ENCODE peak calls at places on chromosomes 12 and 14, in five cellular contexts. One of them, this sample, is unnamed.

GRCh38 chr12:98424726-98425401 is 90.5 kb upstream of the TMPO start:
- DNase-seq in neuronal stem cell: peak; percentile 37
- DNase-seq in esophagus squamous epithelium: no peak
- DNase-seq in stomach: peak; percentile 64
- DNase-seq in H7: peak; percentile 64
- DNase-seq in this sample: peak; percentile 71

GRCh38 chr12:20376984-20377383 is 8.6 kb downstream of the PDE3A start:
- DNase-seq in neuronal stem cell: no peak
- DNase-seq in esophagus squamous epithelium: no peak
- DNase-seq in stomach: no peak
- DNase-seq in H7: no peak
- DNase-seq in this sample: no peak

GRCh38 chr14:32258574-32258973 is 55.5 kb upstream of the RNU6-8 start:
- DNase-seq in neuronal stem cell: no peak
- DNase-seq in esophagus squamous epithelium: no peak
- DNase-seq in stomach: no peak
- DNase-seq in H7: no peak
- DNase-seq in this sample: no peak

GRCh38 chr12:93943766-93944165 is 204.6 kb upstream of the PLXNC1 start:
- DNase-seq in neuronal stem cell: no peak
- DNase-seq in esophagus squamous epithelium: no peak
- DNase-seq in stomach: no peak
- DNase-seq in H7: no peak
- DNase-seq in this sample: no peak

GRCh38 chr14:98501335-98501734 is 770.7 kb downstream of the BCL11B start:
- DNase-seq in neuronal stem cell: no peak
- DNase-seq in esophagus squamous epithelium: no peak
- DNase-seq in stomach: no peak
- DNase-seq in H7: no peak
- DNase-seq in this sample: no peak

GRCh38 chr12:75578546-75578945 is 67.1 kb upstream of the KRR1 start:
- DNase-seq in neuronal stem cell: no peak
- DNase-seq in esophagus squamous epithelium: no peak
- DNase-seq in stomach: no peak
- DNase-seq in H7: no peak
- DNase-seq in this sample: no peak

GRCh38 chr12:112686373-112686772 is 105.2 kb upstream of the RPH3A start:
- DNase-seq in neuronal stem cell: no peak
- DNase-seq in esophagus squamous epithelium: no peak
- DNase-seq in stomach: no peak
- DNase-seq in H7: no peak
- DNase-seq in this sample: no peak

GRCh38 chr14:68747366-68747765 is 45.5 kb downstream of the ZFP36L1 start:
- DNase-seq in neuronal stem cell: no peak
- DNase-seq in esophagus squamous epithelium: no peak
- DNase-seq in stomach: no peak
- DNase-seq in H7: no peak
- DNase-seq in this sample: no peak

GRCh38 chr12:124488520-124488919 is 78.9 kb downstream of the NCOR2 start:
- DNase-seq in neuronal stem cell: no peak
- DNase-seq in esophagus squamous epithelium: no peak
- DNase-seq in stomach: no peak
- DNase-seq in H7: no peak
- DNase-seq in this sample: no peak

GRCh38 chr12:69821441-69822204 is 3.4 kb upstream of the MYRFL start:
- DNase-seq in neuronal stem cell: no peak
- DNase-seq in esophagus squamous epithelium: no peak
- DNase-seq in stomach: no peak
- DNase-seq in H7: no peak
- DNase-seq in this sample: no peak

GRCh38 chr12:103962493-103962892 is 3.2 kb upstream of the TDG start:
- DNase-seq in neuronal stem cell: no peak
- DNase-seq in esophagus squamous epithelium: no peak
- DNase-seq in stomach: no peak
- DNase-seq in H7: no peak
- DNase-seq in this sample: no peak

GRCh38 chr12:48159976-48160525 is 2.7 kb upstream of the ASB8 start:
- DNase-seq in neuronal stem cell: no peak
- DNase-seq in esophagus squamous epithelium: no peak
- DNase-seq in stomach: no peak
- DNase-seq in H7: no peak
- DNase-seq in this sample: no peak

GRCh38 chr14:85074955-85075354 is 455.0 kb upstream of the FLRT2 start:
- DNase-seq in neuronal stem cell: no peak
- DNase-seq in esophagus squamous epithelium: no peak
- DNase-seq in stomach: no peak
- DNase-seq in H7: no peak
- DNase-seq in this sample: no peak

GRCh38 chr14:55136241-55136640 is 7.2 kb downstream of the LGALS3 start:
- DNase-seq in neuronal stem cell: no peak
- DNase-seq in esophagus squamous epithelium: no peak
- DNase-seq in stomach: no peak
- DNase-seq in H7: no peak
- DNase-seq in this sample: no peak

GRCh38 chr14:57408037-57408436 is 17.7 kb downstream of the NAA30 start:
- DNase-seq in neuronal stem cell: no peak
- DNase-seq in esophagus squamous epithelium: no peak
- DNase-seq in stomach: no peak
- DNase-seq in H7: no peak
- DNase-seq in this sample: no peak

GRCh38 chr14:34344318-34344717 is 117.7 kb downstream of the SPTSSA start:
- DNase-seq in neuronal stem cell: no peak
- DNase-seq in esophagus squamous epithelium: no peak
- DNase-seq in stomach: no peak
- DNase-seq in H7: no peak
- DNase-seq in this sample: no peak

GRCh38 chr12:4228122-4228580 is 45.4 kb upstream of the CCND2 start:
- DNase-seq in neuronal stem cell: no peak
- DNase-seq in esophagus squamous epithelium: no peak
- DNase-seq in stomach: no peak
- DNase-seq in H7: peak; percentile 67
- DNase-seq in this sample: no peak

GRCh38 chr14:50714452-50715073 is 46.5 kb upstream of the SAV1 start:
- DNase-seq in neuronal stem cell: no peak
- DNase-seq in esophagus squamous epithelium: no peak
- DNase-seq in stomach: no peak
- DNase-seq in H7: peak; percentile 40
- DNase-seq in this sample: no peak

GRCh38 chr12:122985590-122986257 is 5.2 kb downstream of the ARL6IP4 start:
- DNase-seq in neuronal stem cell: no peak
- DNase-seq in esophagus squamous epithelium: no peak
- DNase-seq in stomach: no peak
- DNase-seq in H7: peak; percentile 71
- DNase-seq in this sample: no peak

GRCh38 chr14:69315302-69315701 is 55.3 kb downstream of the GALNT16 start:
- DNase-seq in neuronal stem cell: no peak
- DNase-seq in esophagus squamous epithelium: no peak
- DNase-seq in stomach: no peak
- DNase-seq in H7: no peak
- DNase-seq in this sample: peak; percentile 46

GRCh38 chr12:53052419-53053222 is 2.8 kb downstream of the TNS2 start:
- DNase-seq in neuronal stem cell: no peak
- DNase-seq in esophagus squamous epithelium: no peak
- DNase-seq in stomach: peak; percentile 92
- DNase-seq in H7: peak; percentile 22
- DNase-seq in this sample: peak; percentile 94

GRCh38 chr14:75427482-75428229 is at the start of gene JDP2:
- DNase-seq in neuronal stem cell: peak; percentile 71
- DNase-seq in esophagus squamous epithelium: no peak
- DNase-seq in stomach: peak; percentile 92
- DNase-seq in H7: peak; percentile 95
- DNase-seq in this sample: peak; percentile 98

GRCh38 chr12:120738252-120739030 is 12.8 kb downstream of the ACADS start:
- DNase-seq in neuronal stem cell: no peak
- DNase-seq in esophagus squamous epithelium: no peak
- DNase-seq in stomach: no peak
- DNase-seq in H7: no peak
- DNase-seq in this sample: no peak

GRCh38 chr12:111330800-111331752 is 37.8 kb downstream of the PHETA1 start:
- DNase-seq in neuronal stem cell: no peak
- DNase-seq in esophagus squamous epithelium: no peak
- DNase-seq in stomach: no peak
- DNase-seq in H7: peak; percentile 77
- DNase-seq in this sample: no peak

GRCh38 chr14:94412671-94413638 is 24.6 kb upstream of the SERPINA1 start:
- DNase-seq in neuronal stem cell: no peak
- DNase-seq in esophagus squamous epithelium: no peak
- DNase-seq in stomach: peak; percentile 49
- DNase-seq in H7: peak; percentile 16
- DNase-seq in this sample: no peak
- H3K4me3 ChIP-seq in neuronal stem cell: no peak overlapping the region
- H3K4me3 ChIP-seq in esophagus squamous epithelium: no peak overlapping the region
- H3K4me3 ChIP-seq in stomach: no peak overlapping the region
- H3K4me3 ChIP-seq in H7: no peak overlapping the region
- H3K4me3 ChIP-seq in this sample: no peak overlapping the region

DNA sequence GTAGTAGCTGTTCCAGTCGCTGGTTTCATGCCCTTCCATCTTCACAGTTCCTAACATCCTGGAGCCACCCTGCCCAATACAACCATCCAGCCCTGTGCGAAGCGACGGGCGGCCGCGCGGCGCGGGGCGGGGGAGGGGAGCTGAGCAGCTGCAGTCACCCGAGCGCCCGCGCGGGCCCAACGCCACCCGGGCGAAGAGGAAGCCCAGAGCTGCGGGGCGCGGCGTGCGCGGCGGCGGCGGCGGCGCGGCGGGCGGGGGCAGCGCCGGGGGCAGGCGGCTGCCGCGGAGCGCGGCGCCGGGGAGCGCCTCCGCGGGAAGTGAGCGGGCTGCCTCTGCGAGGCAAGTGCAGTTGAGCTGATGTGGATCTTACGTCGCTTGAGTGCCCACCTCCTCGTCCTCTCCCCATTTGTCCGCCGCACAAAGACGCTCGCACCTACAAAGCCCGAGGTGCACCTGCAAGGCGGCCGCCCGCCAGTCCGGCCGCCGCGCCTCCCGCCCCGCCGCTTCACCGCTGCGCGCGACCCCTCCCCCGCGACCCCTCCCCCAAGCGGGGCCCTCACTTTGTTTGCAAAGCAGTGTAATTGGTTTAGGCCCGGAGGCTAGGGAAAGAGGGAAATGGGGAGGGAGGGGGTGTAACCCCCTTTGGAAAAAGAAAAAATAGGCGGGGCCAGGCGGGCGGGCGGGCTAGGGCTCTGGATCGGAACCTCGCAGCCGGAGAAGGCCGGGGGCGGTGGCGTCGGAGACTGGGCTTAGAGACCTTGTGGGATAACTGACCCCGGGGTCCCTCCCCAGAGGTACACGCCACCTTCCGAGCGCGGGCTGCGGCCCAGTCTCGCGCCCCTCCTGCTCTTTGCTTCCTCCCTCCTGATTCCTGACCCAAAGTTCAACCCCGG is at the start of the genes FOXA1 and TTC6:
- DNase-seq in neuronal stem cell: peak; percentile 41
- DNase-seq in esophagus squamous epithelium: no peak
- DNase-seq in stomach: peak; percentile 83
- DNase-seq in H7: peak; percentile 89
- DNase-seq in this sample: peak; percentile 77
- H3K27me3 ChIP-seq in neuronal stem cell: peaks cover 98% of the 10 kb centered on the region
- H3K27me3 ChIP-seq in esophagus squamous epithelium: peaks cover 99% of the 10 kb centered on the region
- H3K27me3 ChIP-seq in stomach: peaks cover 99% of the 10 kb centered on the region
- H3K27me3 ChIP-seq in H7: peaks cover 97% of the 10 kb centered on the region
- H3K27me3 ChIP-seq in this sample: peaks cover 3% of the 10 kb centered on the region

GRCh38 chr12:39616666-39617065 is 2.9 kb downstream of the ABCD2 start:
- DNase-seq in neuronal stem cell: no peak
- DNase-seq in esophagus squamous epithelium: no peak
- DNase-seq in stomach: no peak
- DNase-seq in H7: no peak
- DNase-seq in this sample: no peak

GRCh38 chr12:39619660-39620433 is at the start of gene ABCD2:
- DNase-seq in neuronal stem cell: peak; percentile 70
- DNase-seq in esophagus squamous epithelium: no peak
- DNase-seq in stomach: peak; percentile 31
- DNase-seq in H7: peak; percentile 59
- DNase-seq in this sample: peak; percentile 70

GRCh38 chr12:39619316-39619659 is 315 bp downstream of the ABCD2 start:
- DNase-seq in neuronal stem cell: no peak
- DNase-seq in esophagus squamous epithelium: no peak
- DNase-seq in stomach: no peak
- DNase-seq in H7: no peak
- DNase-seq in this sample: no peak

GRCh38 chr12:39617887-39618286 is 1.7 kb downstream of the ABCD2 start:
- DNase-seq in neuronal stem cell: no peak
- DNase-seq in esophagus squamous epithelium: no peak
- DNase-seq in stomach: no peak
- DNase-seq in H7: no peak
- DNase-seq in this sample: no peak

GRCh38 chr12:39618701-39619100 is 902 bp downstream of the ABCD2 start:
- DNase-seq in neuronal stem cell: no peak
- DNase-seq in esophagus squamous epithelium: no peak
- DNase-seq in stomach: no peak
- DNase-seq in H7: no peak
- DNase-seq in this sample: no peak
- H3K4me3 ChIP-seq in neuronal stem cell: peak overlapping the region; percentile 58
- H3K4me3 ChIP-seq in esophagus squamous epithelium: no peak overlapping the region
- H3K4me3 ChIP-seq in stomach: peak overlapping the region; percentile 50
- H3K4me3 ChIP-seq in H7: no peak overlapping the region
- H3K4me3 ChIP-seq in this sample: no peak overlapping the region

GRCh38 chr14:23579311-23579630 is 681 bp upstream of the JPH4 start:
- DNase-seq in neuronal stem cell: no peak
- DNase-seq in esophagus squamous epithelium: no peak
- DNase-seq in stomach: peak; percentile 11
- DNase-seq in H7: peak; percentile 43
- DNase-seq in this sample: no peak

GRCh38 chr14:23578560-23579310 is at the start of gene JPH4:
- DNase-seq in neuronal stem cell: no peak
- DNase-seq in esophagus squamous epithelium: no peak
- DNase-seq in stomach: peak; percentile 9
- DNase-seq in H7: peak; percentile 89
- DNase-seq in this sample: no peak

GRCh38 chr14:23580948-23581281 is 2.3 kb upstream of the JPH4 start:
- DNase-seq in neuronal stem cell: no peak
- DNase-seq in esophagus squamous epithelium: no peak
- DNase-seq in stomach: peak; percentile 4
- DNase-seq in H7: peak; percentile 62
- DNase-seq in this sample: no peak

GRCh38 chr14:23579739-23580138 is 1.1 kb upstream of the JPH4 start:
- DNase-seq in neuronal stem cell: no peak
- DNase-seq in esophagus squamous epithelium: no peak
- DNase-seq in stomach: no peak
- DNase-seq in H7: peak; percentile 17
- DNase-seq in this sample: no peak

DNA sequence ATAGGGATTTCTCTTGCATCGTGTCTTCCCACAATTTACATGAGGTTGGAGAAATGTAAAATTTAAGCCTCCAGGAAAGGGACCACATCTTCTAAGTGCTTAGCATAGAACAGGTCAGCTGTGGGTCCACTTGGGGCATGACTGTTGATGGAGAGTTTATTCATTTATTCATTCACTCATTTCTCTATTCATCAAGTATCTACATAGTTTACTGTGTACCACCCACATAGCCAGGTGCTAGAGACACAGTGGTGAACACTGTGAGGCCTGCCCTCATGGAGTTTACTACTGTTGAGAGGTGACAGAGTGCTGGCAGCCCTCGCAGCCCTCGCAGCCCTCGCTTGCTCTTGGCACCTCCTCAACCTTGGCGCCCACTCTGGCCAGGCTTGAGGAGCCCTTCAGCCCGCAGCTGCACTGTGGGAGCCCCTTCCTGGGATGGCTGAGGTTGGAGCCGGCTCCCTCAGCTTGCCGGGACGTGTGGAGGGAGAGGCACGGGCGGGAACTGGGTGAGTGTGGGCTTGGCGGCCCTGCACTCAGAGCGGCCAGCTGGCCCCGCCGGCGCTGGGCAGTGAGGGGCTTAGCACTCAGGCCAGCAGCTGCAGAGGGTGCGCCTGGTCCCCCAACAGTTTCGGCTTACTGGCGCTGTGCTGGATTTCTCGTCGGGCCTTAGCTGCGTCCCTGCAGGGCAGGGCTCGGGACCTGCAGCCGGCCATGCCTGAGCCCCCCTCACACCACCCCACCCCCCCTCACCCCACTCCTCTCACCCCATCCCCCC is 1.7 kb upstream of the JPH4 start:
- DNase-seq in neuronal stem cell: no peak
- DNase-seq in esophagus squamous epithelium: no peak
- DNase-seq in stomach: peak; percentile 21
- DNase-seq in H7: no peak
- DNase-seq in this sample: no peak
- H3K27me3 ChIP-seq in neuronal stem cell: peaks cover 44% of the 10 kb centered on the region
- H3K27me3 ChIP-seq in esophagus squamous epithelium: peaks cover 74% of the 10 kb centered on the region
- H3K27me3 ChIP-seq in stomach: peaks cover 80% of the 10 kb centered on the region
- H3K27me3 ChIP-seq in H7: peaks cover 37% of the 10 kb centered on the region
- H3K27me3 ChIP-seq in this sample: no peaks in the 10 kb centered on the region

This sample was measured in aorta.